ENCODE peak calls at places on chromosome 14, in seven cellular contexts. One of them, this sample, is unnamed.

GRCh38 chr14:90191154-90191553 is 65.2 kb upstream of the PSMC1 start:
- DNase-seq in testis: no peak
- DNase-seq in Peyer's patch: no peak
- DNase-seq in astrocyte of the cerebellum: no peak
- DNase-seq in IMR-90: no peak
- DNase-seq in Panc1: no peak
- DNase-seq in neural progenitor cell: no peak
- DNase-seq in this sample: no peak

GRCh38 chr14:22268875-22269274 is 320.1 kb downstream of the DAD1 start:
- DNase-seq in Panc1: no peak
- DNase-seq in IMR-90: peak
- DNase-seq in neural progenitor cell: no peak
- DNase-seq in astrocyte of the cerebellum: no peak
- DNase-seq in testis: no peak
- DNase-seq in Peyer's patch: no peak
- DNase-seq in this sample: no peak

GRCh38 chr14:82502043-82502442 is 968.4 kb upstream of the SEL1L start:
- DNase-seq in neural progenitor cell: no peak
- DNase-seq in IMR-90: no peak
- DNase-seq in Panc1: no peak
- DNase-seq in astrocyte of the cerebellum: no peak
- DNase-seq in testis: no peak
- DNase-seq in Peyer's patch: no peak
- DNase-seq in this sample: no peak

GRCh38 chr14:65336191-65336591 is 76.3 kb upstream of the FUT8 start:
- DNase-seq in neural progenitor cell: no peak
- DNase-seq in testis: no peak
- DNase-seq in Peyer's patch: no peak
- DNase-seq in Panc1: no peak
- DNase-seq in IMR-90: peak
- DNase-seq in astrocyte of the cerebellum: no peak
- DNase-seq in this sample: no peak

GRCh38 chr14:103890836-103891666 is 37.2 kb upstream of the TDRD9 start:
- DNase-seq in IMR-90: no peak
- DNase-seq in Panc1: no peak
- DNase-seq in astrocyte of the cerebellum: no peak
- DNase-seq in Peyer's patch: no peak
- DNase-seq in testis: no peak
- DNase-seq in neural progenitor cell: no peak
- DNase-seq in this sample: no peak

GRCh38 chr14:84303140-84303539 is 1226.8 kb upstream of the FLRT2 start:
- DNase-seq in testis: no peak
- DNase-seq in Peyer's patch: no peak
- DNase-seq in astrocyte of the cerebellum: no peak
- DNase-seq in IMR-90: no peak
- DNase-seq in neural progenitor cell: no peak
- DNase-seq in Panc1: no peak
- DNase-seq in this sample: no peak

GRCh38 chr14:89911018-89911919 is 43.3 kb downstream of the EFCAB11 start:
- DNase-seq in IMR-90: peak
- DNase-seq in testis: no peak
- DNase-seq in Peyer's patch: peak
- DNase-seq in Panc1: no peak
- DNase-seq in neural progenitor cell: peak
- DNase-seq in astrocyte of the cerebellum: peak
- DNase-seq in this sample: no peak

GRCh38 chr14:22412936-22413411 is 176.1 kb downstream of the DAD1 start:
- DNase-seq in Panc1: no peak
- DNase-seq in IMR-90: no peak
- DNase-seq in astrocyte of the cerebellum: peak
- DNase-seq in testis: no peak
- DNase-seq in neural progenitor cell: peak
- DNase-seq in Peyer's patch: no peak
- DNase-seq in this sample: no peak

GRCh38 chr14:102046337-102047278 is 40.2 kb downstream of the HSP90AA1 start:
- DNase-seq in IMR-90: peak
- DNase-seq in Panc1: no peak
- DNase-seq in Peyer's patch: peak
- DNase-seq in astrocyte of the cerebellum: peak
- DNase-seq in neural progenitor cell: peak
- DNase-seq in testis: peak
- DNase-seq in this sample: peak

GRCh38 chr14:64748995-64749714 is 44.9 kb downstream of the PLEKHG3 start:
- DNase-seq in testis: no peak
- DNase-seq in Peyer's patch: no peak
- DNase-seq in IMR-90: no peak
- DNase-seq in astrocyte of the cerebellum: no peak
- DNase-seq in neural progenitor cell: no peak
- DNase-seq in Panc1: no peak
- DNase-seq in this sample: no peak

GRCh38 chr14:104438166-104438887 is 141.2 kb upstream of the C14orf180 start:
- DNase-seq in IMR-90: no peak
- DNase-seq in Peyer's patch: no peak
- DNase-seq in testis: no peak
- DNase-seq in astrocyte of the cerebellum: no peak
- DNase-seq in neural progenitor cell: no peak
- DNase-seq in Panc1: no peak
- DNase-seq in this sample: peak

DNA sequence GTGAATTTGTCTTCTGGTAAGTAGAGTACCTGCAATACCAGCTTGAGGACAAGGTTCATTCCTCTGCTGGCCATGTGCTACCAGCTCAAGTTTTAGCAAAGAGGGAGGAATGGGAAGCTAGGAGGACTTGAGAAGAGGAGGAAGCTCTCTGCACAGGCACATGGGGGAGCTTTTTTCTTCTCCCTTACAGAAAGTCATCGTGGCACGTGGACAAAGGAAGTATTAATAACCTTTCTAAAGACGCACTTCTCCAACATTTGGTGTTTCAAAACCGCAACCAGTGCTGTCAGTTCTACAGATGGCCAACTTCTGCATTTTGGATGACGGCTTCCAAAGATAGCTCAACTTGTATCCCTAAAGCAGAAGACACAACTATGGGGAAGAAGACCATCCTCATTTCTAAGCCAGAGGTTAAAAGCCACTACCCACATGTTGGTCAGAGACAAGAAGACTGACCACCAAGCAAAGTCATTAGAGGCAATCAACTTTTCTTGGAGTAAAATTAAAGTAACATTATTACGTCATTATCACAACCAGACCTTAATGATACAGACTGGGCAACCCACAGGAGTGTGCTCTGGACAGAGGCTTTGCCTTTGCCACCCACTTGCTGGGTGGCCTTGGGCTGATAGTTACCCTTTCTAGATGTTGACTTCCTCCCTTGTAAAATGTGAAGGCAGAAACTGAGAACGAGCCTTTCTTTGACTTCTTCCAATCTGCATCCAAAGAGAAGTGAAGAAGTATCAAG is 12.3 kb upstream of the TMED10 start:
- DNase-seq in testis: peak
- DNase-seq in astrocyte of the cerebellum: no peak
- DNase-seq in Panc1: no peak
- DNase-seq in IMR-90: no peak
- DNase-seq in Peyer's patch: no peak
- DNase-seq in neural progenitor cell: no peak
- DNase-seq in this sample: no peak
- TF ChIP-seq CTCF in testis: no peak
- TF ChIP-seq CTCF in astrocyte of the cerebellum: no peak
- TF ChIP-seq CTCF in Panc1: no peak
- TF ChIP-seq CTCF in IMR-90: no peak
- TF ChIP-seq CTCF in Peyer's patch: no peak
- TF ChIP-seq CTCF in neural progenitor cell: no peak
- TF ChIP-seq CTCF in this sample: no peak

GRCh38 chr14:68012861-68013260 is 193.3 kb downstream of the RAD51B start:
- DNase-seq in Panc1: no peak
- DNase-seq in testis: no peak
- DNase-seq in Peyer's patch: no peak
- DNase-seq in IMR-90: no peak
- DNase-seq in neural progenitor cell: peak
- DNase-seq in astrocyte of the cerebellum: no peak
- DNase-seq in this sample: no peak
- TF ChIP-seq CTCF in Panc1: no peak
- TF ChIP-seq CTCF in testis: no peak
- TF ChIP-seq CTCF in Peyer's patch: no peak
- TF ChIP-seq CTCF in IMR-90: no peak
- TF ChIP-seq CTCF in neural progenitor cell: no peak
- TF ChIP-seq CTCF in astrocyte of the cerebellum: no peak
- TF ChIP-seq CTCF in this sample: no peak

GRCh38 chr14:38808734-38809455 is 294.1 kb downstream of the SEC23A start:
- DNase-seq in astrocyte of the cerebellum: no peak
- DNase-seq in IMR-90: no peak
- DNase-seq in neural progenitor cell: no peak
- DNase-seq in Peyer's patch: peak
- DNase-seq in Panc1: no peak
- DNase-seq in testis: no peak
- DNase-seq in this sample: no peak
- TF ChIP-seq CTCF in astrocyte of the cerebellum: no peak
- TF ChIP-seq CTCF in IMR-90: no peak
- TF ChIP-seq CTCF in neural progenitor cell: peak
- TF ChIP-seq CTCF in Peyer's patch: no peak
- TF ChIP-seq CTCF in Panc1: no peak
- TF ChIP-seq CTCF in testis: no peak
- TF ChIP-seq CTCF in this sample: no peak

GRCh38 chr14:94332587-94332986 is 9.5 kb upstream of the SERPINA6 start:
- DNase-seq in neural progenitor cell: no peak
- DNase-seq in testis: no peak
- DNase-seq in IMR-90: no peak
- DNase-seq in Peyer's patch: no peak
- DNase-seq in Panc1: no peak
- DNase-seq in astrocyte of the cerebellum: no peak
- DNase-seq in this sample: no peak
- TF ChIP-seq CTCF in neural progenitor cell: no peak
- TF ChIP-seq CTCF in testis: no peak
- TF ChIP-seq CTCF in IMR-90: no peak
- TF ChIP-seq CTCF in Peyer's patch: no peak
- TF ChIP-seq CTCF in Panc1: no peak
- TF ChIP-seq CTCF in astrocyte of the cerebellum: no peak
- TF ChIP-seq CTCF in this sample: no peak

DNA sequence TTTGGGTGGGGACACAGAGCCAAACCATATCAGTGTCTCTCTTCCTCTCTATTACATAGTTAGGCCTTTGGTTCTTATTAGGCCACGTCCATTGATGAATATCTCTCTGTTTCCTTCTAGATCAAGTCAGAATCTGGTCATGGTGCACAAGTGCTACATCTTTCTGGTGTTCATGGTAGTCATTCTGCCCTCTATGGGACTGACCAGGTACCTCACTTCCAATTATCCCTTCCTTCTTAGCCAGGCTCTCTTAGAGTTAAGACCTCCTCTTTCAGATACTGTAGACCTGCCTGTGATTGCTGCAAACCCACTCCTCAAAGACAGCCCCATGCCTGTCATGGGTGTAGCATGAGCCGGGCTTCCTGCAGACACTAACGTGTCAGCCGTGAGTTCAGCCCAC is 25.2 kb downstream of the NGB start:
- DNase-seq in IMR-90: no peak
- DNase-seq in Peyer's patch: no peak
- DNase-seq in neural progenitor cell: no peak
- DNase-seq in astrocyte of the cerebellum: no peak
- DNase-seq in Panc1: no peak
- DNase-seq in testis: no peak
- DNase-seq in this sample: no peak
- TF ChIP-seq CTCF in IMR-90: no peak
- TF ChIP-seq CTCF in Peyer's patch: no peak
- TF ChIP-seq CTCF in neural progenitor cell: peak
- TF ChIP-seq CTCF in astrocyte of the cerebellum: no peak
- TF ChIP-seq CTCF in Panc1: no peak
- TF ChIP-seq CTCF in testis: no peak
- TF ChIP-seq CTCF in this sample: no peak

DNA sequence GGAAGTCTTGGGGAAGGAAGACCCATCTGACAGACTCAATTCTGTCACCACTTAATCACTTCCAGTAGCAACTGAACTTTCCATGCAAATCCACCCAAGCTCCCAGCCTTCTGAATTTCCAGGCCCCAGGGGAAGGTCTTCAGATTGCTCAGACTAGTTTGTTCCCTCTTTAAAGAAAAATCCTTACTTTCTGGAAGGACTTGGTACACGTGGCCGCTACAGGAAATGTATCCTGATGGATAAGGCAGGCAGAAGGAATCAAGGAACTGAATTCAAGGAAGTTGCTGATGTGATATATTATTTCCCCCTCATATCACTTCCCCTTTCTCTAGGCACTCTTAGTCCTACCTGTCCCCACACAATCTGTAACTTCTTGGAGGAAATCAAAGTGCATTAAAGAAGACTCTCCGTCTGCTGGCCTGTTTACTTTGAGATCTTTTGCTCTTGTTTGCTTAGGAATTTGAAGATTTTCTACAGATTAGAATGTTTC is 6.4 kb downstream of the NFKBIA start:
- DNase-seq in astrocyte of the cerebellum: no peak
- DNase-seq in Panc1: no peak
- DNase-seq in IMR-90: no peak
- DNase-seq in Peyer's patch: no peak
- DNase-seq in neural progenitor cell: no peak
- DNase-seq in testis: peak
- DNase-seq in this sample: no peak
- TF ChIP-seq CTCF in astrocyte of the cerebellum: no peak
- TF ChIP-seq CTCF in Panc1: no peak
- TF ChIP-seq CTCF in IMR-90: no peak
- TF ChIP-seq CTCF in Peyer's patch: no peak
- TF ChIP-seq CTCF in neural progenitor cell: no peak
- TF ChIP-seq CTCF in testis: no peak
- TF ChIP-seq CTCF in this sample: no peak

GRCh38 chr14:59020382-59020781 is 168.1 kb upstream of the DAAM1 start:
- DNase-seq in IMR-90: peak
- DNase-seq in Panc1: no peak
- DNase-seq in neural progenitor cell: peak
- DNase-seq in astrocyte of the cerebellum: peak
- DNase-seq in testis: peak
- DNase-seq in Peyer's patch: no peak
- DNase-seq in this sample: no peak

GRCh38 chr14:59026086-59026485 is 162.4 kb upstream of the DAAM1 start:
- DNase-seq in testis: no peak
- DNase-seq in astrocyte of the cerebellum: no peak
- DNase-seq in Peyer's patch: no peak
- DNase-seq in neural progenitor cell: no peak
- DNase-seq in Panc1: no peak
- DNase-seq in IMR-90: no peak
- DNase-seq in this sample: no peak

GRCh38 chr14:59018978-59019377 is 169.5 kb upstream of the DAAM1 start:
- DNase-seq in Peyer's patch: no peak
- DNase-seq in testis: no peak
- DNase-seq in neural progenitor cell: peak
- DNase-seq in IMR-90: peak
- DNase-seq in astrocyte of the cerebellum: no peak
- DNase-seq in Panc1: no peak
- DNase-seq in this sample: no peak

GRCh38 chr14:59018460-59018859 is 170.0 kb upstream of the DAAM1 start:
- DNase-seq in testis: no peak
- DNase-seq in IMR-90: no peak
- DNase-seq in Panc1: no peak
- DNase-seq in neural progenitor cell: no peak
- DNase-seq in Peyer's patch: no peak
- DNase-seq in astrocyte of the cerebellum: no peak
- DNase-seq in this sample: no peak

DNA sequence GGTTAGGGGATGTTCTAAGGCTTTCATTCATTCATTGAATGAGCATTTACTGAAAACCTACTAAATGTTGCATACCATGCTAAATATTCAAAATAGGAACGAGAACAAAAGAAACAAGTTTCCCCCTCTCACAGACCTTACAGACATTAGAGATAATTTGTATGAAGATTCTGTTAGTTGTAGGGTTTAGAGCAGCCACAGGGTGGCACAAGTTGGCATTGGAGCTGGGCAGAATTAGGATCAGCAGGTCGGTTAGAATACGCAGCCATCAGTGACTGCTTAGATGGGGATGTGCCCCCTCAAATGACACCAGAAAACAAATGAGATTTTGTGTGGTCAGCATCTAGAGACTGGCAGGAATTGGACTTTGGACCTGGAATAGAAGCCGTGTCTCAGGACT is 166.3 kb upstream of the DAAM1 start:
- DNase-seq in IMR-90: no peak
- DNase-seq in astrocyte of the cerebellum: no peak
- DNase-seq in testis: peak
- DNase-seq in Peyer's patch: no peak
- DNase-seq in Panc1: no peak
- DNase-seq in neural progenitor cell: no peak
- DNase-seq in this sample: no peak
- TF ChIP-seq CTCF in IMR-90: no peak
- TF ChIP-seq CTCF in astrocyte of the cerebellum: no peak
- TF ChIP-seq CTCF in testis: no peak
- TF ChIP-seq CTCF in Peyer's patch: no peak
- TF ChIP-seq CTCF in Panc1: peak
- TF ChIP-seq CTCF in neural progenitor cell: peak
- TF ChIP-seq CTCF in this sample: no peak

This sample was measured in upper lobe of right lung.